ENCODE peak calls at places on chromosomes 11 and 22, in five cellular contexts. R is PC-3, M is upper lobe of right lung, A is fibroblast of lung, Y is cardiac muscle cell. X is an unnamed sample.
A peak's percentile ranks its signal among the peaks of the same experiment; 100 is the strongest.

GRCh38 chr11:86456075-86456939 is 81.6 kb downstream of the CCDC81 start:
- DNase-seq in R (peak; percentile 89), Y (peak; percentile 91), M (peak; percentile 79), A (peak; percentile 63), X (peak; percentile 96)

GRCh38 chr11:27153136-27153535 is 112.5 kb downstream of the BBOX1 start:
- DNase-seq in A (peak; percentile 43), Y (no peak), M (no peak), R (no peak), X (no peak)

GRCh38 chr22:27336151-27337090 is 465.1 kb downstream of the MN1 start:
- DNase-seq in R (peak; percentile 19), Y (no peak), A (peak; percentile 93), M (no peak), X (no peak)

GRCh38 chr11:9219115-9219514 is 46.0 kb downstream of the DENND5A start:
- DNase-seq in Y (no peak), A (peak; percentile 79), R (no peak), M (no peak), X (peak; percentile 1)

GRCh38 chr22:44497218-44497903 is 672 bp downstream of the RTL6 start:
- DNase-seq in M (peak; percentile 67), R (no peak), Y (no peak), A (peak; percentile 27), X (no peak)

GRCh38 chr11:47669856-47670255 is 27.5 kb upstream of the MTCH2 start:
- DNase-seq in A (no peak), Y (no peak), M (no peak), R (no peak), X (no peak)

GRCh38 chr11:126990716-126991480 is 9.7 kb downstream of the KIRREL3 start:
- DNase-seq in R (no peak), A (peak; percentile 78), M (no peak), Y (no peak), X (no peak)

GRCh38 chr11:70517996-70518907 is 119.9 kb downstream of the CTTN start:
- DNase-seq in Y (no peak), M (peak; percentile 33), R (peak; percentile 56), A (peak; percentile 96), X (no peak)

GRCh38 chr11:9092085-9092484 is 686 bp upstream of the SCUBE2 start:
- DNase-seq in A (no peak), M (no peak), Y (no peak), R (no peak), X (no peak)

GRCh38 chr11:58024601-58025091 is 965 bp downstream of the OR9Q1 start:
- DNase-seq in M (peak; percentile 69), A (peak; percentile 59), Y (peak; percentile 1), R (no peak), X (no peak)

GRCh38 chr11:64759722-64760719 is at the start of gene PYGM:
- DNase-seq in R (peak; percentile 27), A (peak; percentile 36), Y (peak; percentile 94), M (peak; percentile 71), X (peak; percentile 92)

GRCh38 chr11:62627718-62628117 is 5.9 kb upstream of the B3GAT3 start:
- DNase-seq in Y (no peak), A (no peak), M (no peak), R (no peak), X (no peak)

GRCh38 chr11:47499614-47500013 is 50.7 kb upstream of the RAPSN start:
- DNase-seq in A (no peak), R (no peak), Y (no peak), M (no peak), X (no peak)

GRCh38 chr22:47021371-47022074 is 259.1 kb downstream of the TBC1D22A start:
- DNase-seq in R (no peak), A (no peak), M (peak; percentile 31), Y (no peak), X (no peak)

GRCh38 chr11:20004856-20005255 is 155.4 kb downstream of the DBX1 start:
- DNase-seq in M (no peak), A (no peak), R (no peak), Y (no peak), X (no peak)

GRCh38 chr22:38098410-38099249 is 11.9 kb downstream of the BAIAP2L2 start:
- DNase-seq in M (no peak), Y (no peak), R (no peak), A (peak; percentile 54), X (no peak)

GRCh38 chr11:117570701-117571100 is 226.3 kb downstream of the DSCAML1 start:
- DNase-seq in M (peak; percentile 60), Y (no peak), R (no peak), A (no peak), X (no peak)

GRCh38 chr11:117572129-117572528 is 224.9 kb downstream of the DSCAML1 start:
- DNase-seq in M (peak; percentile 62), A (no peak), R (no peak), Y (no peak), X (no peak)

GRCh38 chr11:117574551-117574950 is 222.5 kb downstream of the DSCAML1 start:
- DNase-seq in Y (no peak), R (no peak), M (peak; percentile 42), A (no peak), X (no peak)

GRCh38 chr11:117573326-117573725 is 223.7 kb downstream of the DSCAML1 start:
- DNase-seq in R (no peak), M (peak; percentile 52), Y (no peak), A (no peak), X (no peak)

GRCh38 chr11:117572671-117573070 is 224.3 kb downstream of the DSCAML1 start:
- DNase-seq in Y (no peak), M (peak; percentile 17), R (no peak), A (no peak), X (no peak)
- H3K4me1 ChIP-seq in Y (no peaks in the 10 kb centered on the region), M (no peaks in the 10 kb centered on the region), R (no peaks in the 10 kb centered on the region), A (no peaks in the 10 kb centered on the region), X (peaks cover 15% of the 10 kb centered on the region)

DNA sequence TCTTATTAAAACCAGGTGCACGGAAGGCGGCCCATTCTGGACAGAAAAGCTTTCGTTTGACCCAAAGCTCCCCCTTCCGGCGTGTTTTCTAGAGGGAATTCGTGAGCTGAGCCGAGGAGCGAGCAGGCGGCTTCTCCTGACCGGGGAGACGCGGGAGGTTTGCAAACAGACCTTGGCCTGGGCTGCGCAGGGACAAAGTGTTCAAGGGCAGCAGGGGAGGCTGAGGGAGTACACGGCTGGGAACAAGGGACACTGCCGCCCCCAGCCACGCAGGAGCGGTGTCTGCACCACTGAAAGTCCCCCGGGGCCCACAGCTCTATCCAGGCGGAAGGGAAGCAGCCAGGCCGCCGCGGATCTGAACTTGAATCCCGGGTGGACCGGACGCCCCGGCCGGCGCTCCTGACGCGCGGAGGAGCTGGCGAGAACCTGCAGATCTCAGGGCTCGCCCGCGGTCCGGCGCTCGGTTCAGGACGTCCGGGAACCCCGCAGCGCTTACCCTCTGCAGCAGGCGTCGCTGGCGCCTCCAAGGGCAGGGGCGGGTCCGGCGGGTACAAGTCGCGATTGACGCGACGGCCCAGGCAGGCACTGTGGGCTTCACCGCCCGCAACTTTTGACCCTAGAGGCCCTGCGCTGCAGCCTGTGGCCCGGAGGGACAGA is 101.9 kb downstream of the WT1 start:
- DNase-seq in A (peak; percentile 64), R (peak; percentile 23), Y (peak; percentile 38), M (peak; percentile 81), X (peak; percentile 91)
- TF ChIP-seq CTCF in A (peak; percentile 45), R (peak; percentile 43), Y (peak; percentile 62), M (peak; percentile 34), X (peak; percentile 67)

DNA sequence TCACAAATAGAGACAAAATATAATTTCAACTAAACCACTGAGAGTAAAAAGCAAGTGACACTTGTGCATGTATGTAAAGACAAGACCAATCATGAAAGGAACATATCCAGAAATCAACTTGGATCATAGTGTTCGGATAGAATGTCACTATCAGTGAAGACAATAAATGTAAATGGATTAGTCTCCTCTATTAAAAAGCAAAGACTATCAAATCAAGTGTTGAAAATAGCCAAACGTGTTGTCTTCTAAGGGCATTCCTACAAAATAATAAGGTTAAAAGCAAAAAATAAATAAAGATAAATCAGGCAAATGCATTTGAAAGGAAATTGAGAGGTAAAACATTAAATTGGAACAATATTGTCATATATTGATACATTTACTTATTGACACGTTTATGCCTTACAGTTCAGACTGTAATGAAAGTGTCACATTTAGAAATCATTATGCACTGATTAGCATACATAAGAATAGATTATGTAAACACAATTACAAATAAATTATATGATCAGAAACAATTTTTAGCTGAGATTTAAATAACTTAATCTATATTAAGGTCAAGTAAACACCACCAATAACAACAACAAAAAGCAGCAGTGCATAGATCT is 1100.1 kb downstream of the BRD1 start:
- DNase-seq in R (no peak), Y (no peak), M (no peak), A (no peak), X (no peak)
- H3K4me1 ChIP-seq in R (no peaks in the 10 kb centered on the region), Y (no peaks in the 10 kb centered on the region), M (no peaks in the 10 kb centered on the region), A (no peaks in the 10 kb centered on the region), X (no peaks in the 10 kb centered on the region)

DNA sequence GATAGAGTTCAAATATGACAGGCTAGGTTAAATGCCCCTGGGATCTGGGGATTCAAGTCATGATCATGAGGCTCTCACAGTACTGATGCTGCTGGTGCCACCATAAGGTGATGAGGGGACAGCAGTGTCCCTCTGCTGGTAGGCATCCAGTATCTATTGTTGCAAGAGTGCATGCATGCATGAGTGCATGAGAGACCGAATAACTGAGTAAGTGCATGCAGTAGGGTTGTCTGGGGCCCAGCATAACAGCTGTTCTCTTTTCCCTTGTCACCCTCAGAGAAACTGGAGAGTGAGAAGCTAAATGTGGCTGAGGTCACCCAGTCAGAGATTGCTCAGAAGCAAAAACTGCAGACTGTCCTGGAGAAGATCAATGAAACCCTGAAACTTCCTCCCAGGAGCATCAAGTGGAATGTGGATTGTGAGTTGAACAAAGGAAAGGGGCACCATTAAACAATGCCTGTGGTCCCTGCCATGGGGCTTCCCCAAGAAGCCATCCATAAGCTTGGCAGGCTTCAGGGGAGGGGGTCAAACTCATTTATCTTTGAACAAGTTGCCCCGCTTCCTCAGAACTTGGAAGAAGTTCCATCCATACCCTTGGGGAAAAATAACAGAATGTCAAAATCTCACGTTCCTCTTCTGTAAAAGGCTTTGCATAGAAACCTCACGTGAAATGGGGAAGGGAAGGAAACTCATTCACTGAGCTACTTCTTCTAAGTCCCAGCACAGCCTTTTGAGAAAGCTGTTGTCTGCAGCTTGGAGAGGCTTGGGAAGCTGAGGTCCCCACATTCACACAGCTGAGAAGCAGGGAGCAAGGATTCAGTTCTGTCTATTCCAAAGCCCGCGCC is 119.0 kb downstream of the PARVA start:
- DNase-seq in Y (no peak), A (peak; percentile 32), R (no peak), M (no peak), X (peak; percentile 66)
- TF ChIP-seq CTCF in Y (no peak), A (no peak), R (peak; percentile 44), M (no peak), X (peak; percentile 78)

DNA sequence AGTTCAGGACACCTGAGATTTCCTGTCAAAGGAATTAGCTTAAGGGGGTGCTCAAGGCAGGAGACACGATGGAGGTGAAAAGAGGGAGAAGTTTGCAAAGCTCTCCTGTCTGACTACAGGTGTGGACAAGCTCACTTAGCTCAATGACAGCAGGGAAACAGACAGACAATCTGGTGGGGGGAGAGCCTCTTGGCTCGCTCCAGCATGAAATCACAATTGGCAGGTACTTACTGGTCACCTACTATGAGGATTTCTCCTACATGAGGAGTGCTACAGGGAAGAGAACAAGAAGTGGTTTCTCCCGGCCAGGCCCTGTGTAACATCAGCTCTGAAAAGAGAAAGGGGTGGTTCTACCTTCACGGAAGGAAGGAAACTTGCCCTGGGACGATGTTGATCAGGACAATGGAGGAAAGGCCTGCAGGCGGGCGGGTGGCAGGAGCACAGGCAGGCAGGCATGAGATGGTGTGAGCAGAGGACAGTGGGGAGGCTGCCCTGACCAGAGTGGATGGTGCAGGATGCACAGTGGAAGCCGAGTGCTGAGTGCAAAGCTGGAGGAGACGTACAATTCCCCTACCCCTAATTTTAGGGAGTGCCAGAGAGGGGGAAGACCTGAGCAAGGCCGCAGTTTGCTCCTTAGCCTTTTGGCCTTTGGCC is 57.9 kb upstream of the CRTAM start:
- DNase-seq in A (no peak), Y (no peak), M (no peak), R (no peak), X (no peak)
- H3K4me1 ChIP-seq in A (peaks cover 13% of the 10 kb centered on the region), Y (peaks cover 9% of the 10 kb centered on the region), M (peaks cover 21% of the 10 kb centered on the region), R (peaks cover 19% of the 10 kb centered on the region), X (peaks cover 11% of the 10 kb centered on the region)